ENCODE peak calls at places on chromosomes 16 and 17, in eight cellular contexts. C is cardiac fibroblast, H is coronary artery, R is A549, D is upper lobe of right lung, O is GM23338, X is kidney, Y is transverse colon. G is an unnamed sample.

GRCh38 chr17:82679586-82680465 is 18.7 kb downstream of the RAB40B start:
- DNase-seq in C (no peak), H (no peak), R (no peak), D (no peak), O (peak), X (peak), Y (peak), G (no peak)

GRCh38 chr17:40707720-40708119 is 4.2 kb upstream of the KRT24 start:
- DNase-seq in C (peak), H (peak), R (peak), D (peak), O (no peak), X (peak), Y (no peak), G (no peak)

GRCh38 chr17:9575381-9576072 is at the start of gene STX8:
- DNase-seq in C (peak), H (peak), R (peak), D (peak), O (peak), X (peak), Y (peak), G (peak)

GRCh38 chr16:69273009-69273408 is 38.1 kb upstream of the VPS4A start:
- DNase-seq in C (peak), H (no peak), R (no peak), D (no peak), O (no peak), X (no peak), Y (no peak), G (peak)

GRCh38 chr17:67625971-67626370 is 91.8 kb upstream of the NOL11 start:
- DNase-seq in C (no peak), H (no peak), R (no peak), D (no peak), O (no peak), X (no peak), Y (no peak), G (no peak)

GRCh38 chr16:25585526-25585925 is 106.2 kb upstream of the HS3ST4 start:
- DNase-seq in C (no peak), H (no peak), R (no peak), D (no peak), O (no peak), X (no peak), Y (no peak), G (no peak)

GRCh38 chr17:50155115-50155819 is 4.8 kb upstream of the PPP1R9B start:
- DNase-seq in C (peak), H (no peak), R (no peak), D (no peak), O (no peak), X (peak), Y (no peak), G (peak)

GRCh38 chr17:72580321-72581127 is 459.7 kb downstream of the SOX9 start:
- DNase-seq in C (no peak), H (no peak), R (peak), D (no peak), O (no peak), X (no peak), Y (peak), G (no peak)

GRCh38 chr16:49854227-49855203 is 1.4 kb downstream of the ZNF423 start:
- DNase-seq in C (peak), H (no peak), R (no peak), D (peak), O (peak), X (peak), Y (peak), G (no peak)

GRCh38 chr16:750454-750853 is 9.7 kb upstream of the CIAO3 start:
- DNase-seq in C (no peak), H (no peak), R (no peak), D (no peak), O (no peak), X (no peak), Y (no peak), G (no peak)

GRCh38 chr17:31510273-31511175 is 119.0 kb downstream of the RAB11FIP4 start:
- DNase-seq in C (no peak), H (no peak), R (no peak), D (no peak), O (no peak), X (no peak), Y (no peak), G (no peak)

GRCh38 chr16:23072084-23072599 is 77.1 kb downstream of the USP31 start:
- DNase-seq in C (peak), H (no peak), R (peak), D (peak), O (no peak), X (peak), Y (peak), G (peak)

GRCh38 chr17:74566132-74566753 is 1.1 kb downstream of the CD300H start:
- DNase-seq in C (peak), H (no peak), R (peak), D (no peak), O (peak), X (peak), Y (peak), G (peak)

GRCh38 chr16:4847774-4848587 is 700 bp downstream of the UBN1 start:
- DNase-seq in C (peak), H (peak), R (peak), D (peak), O (peak), X (no peak), Y (peak), G (peak)

GRCh38 chr16:30022887-30023286 is at the start of gene C16orf92:
- DNase-seq in C (no peak), H (no peak), R (no peak), D (no peak), O (no peak), X (no peak), Y (no peak), G (no peak)

GRCh38 chr17:35051183-35051578 is 12.3 kb downstream of the RFFL start:
- DNase-seq in C (no peak), H (no peak), R (no peak), D (no peak), O (no peak), X (no peak), Y (peak), G (no peak)

GRCh38 chr17:35053204-35053603 is 10.3 kb downstream of the RFFL start:
- DNase-seq in C (no peak), H (no peak), R (no peak), D (no peak), O (no peak), X (no peak), Y (no peak), G (no peak)

GRCh38 chr17:35051579-35052239 is 11.8 kb downstream of the RFFL start:
- DNase-seq in C (no peak), H (no peak), R (no peak), D (no peak), O (no peak), X (no peak), Y (no peak), G (peak)

GRCh38 chr17:35052780-35053179 is 10.7 kb downstream of the RFFL start:
- DNase-seq in C (no peak), H (no peak), R (no peak), D (no peak), O (no peak), X (no peak), Y (no peak), G (no peak)

GRCh38 chr17:35052240-35052608 is 11.3 kb downstream of the RFFL start:
- DNase-seq in C (no peak), H (no peak), R (no peak), D (no peak), O (no peak), X (no peak), Y (no peak), G (peak)
- H3K4me3 ChIP-seq in C (no peak), H (no peak), R (no peak), D (no peak), O (no peak), X (no peak), Y (no peak), G (no peak)

DNA sequence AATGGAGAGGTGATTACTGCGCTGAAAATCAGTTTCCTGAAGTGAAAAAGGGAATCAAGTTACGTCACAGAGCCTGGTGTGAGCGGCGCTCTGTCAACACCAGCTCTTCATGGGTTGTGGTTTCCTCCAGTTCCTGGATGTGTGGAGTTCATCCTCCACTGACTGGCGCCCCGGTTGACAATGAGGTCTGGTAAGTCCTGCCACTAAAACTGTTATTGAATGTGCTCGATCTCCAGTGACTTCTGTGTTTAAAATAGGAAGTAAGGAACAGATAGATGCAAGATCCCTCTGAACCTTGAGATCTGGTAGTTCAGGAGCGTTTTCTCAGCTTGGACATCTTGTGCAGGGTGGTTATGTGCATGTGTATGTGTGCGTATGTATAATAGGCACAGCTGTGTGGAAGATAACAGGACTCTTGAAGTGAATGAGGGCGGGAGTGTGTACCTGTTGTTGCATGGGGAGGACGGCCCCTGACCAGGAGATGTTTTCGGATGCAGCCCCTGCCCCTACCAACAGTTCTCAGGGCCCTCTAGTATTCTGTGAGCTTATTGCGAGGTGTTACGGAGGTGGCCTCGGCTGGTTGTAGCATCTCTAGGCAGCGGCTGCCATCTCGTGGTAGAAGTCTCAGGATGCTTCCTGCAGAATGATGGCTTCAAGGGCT is 22.0 kb upstream of the GOT2 start:
- DNase-seq in C (peak), H (no peak), R (peak), D (no peak), O (peak), X (peak), Y (peak), G (peak)
- TF ChIP-seq CTCF in C (peak), H (no peak), R (peak), D (peak), O (peak), X (peak), Y (peak), G (peak)

DNA sequence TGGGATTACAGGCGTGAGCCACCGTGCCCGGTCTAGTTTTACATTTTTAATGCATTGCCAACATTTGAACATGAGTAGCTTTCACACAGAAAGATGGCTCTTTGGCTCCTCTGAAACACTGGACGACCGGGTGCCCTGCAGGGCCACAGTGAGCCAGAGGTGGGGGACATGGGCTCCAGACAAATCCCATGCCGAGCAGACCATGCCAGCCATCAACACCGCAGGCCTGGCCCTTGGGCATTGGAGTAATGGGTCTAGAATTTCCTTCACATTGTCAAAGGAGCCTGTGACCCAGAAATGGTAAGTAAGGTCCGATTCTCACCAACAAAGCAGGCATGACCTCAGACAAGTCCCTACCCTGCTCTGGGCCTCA is 21.4 kb upstream of the MPRIP start:
- DNase-seq in C (no peak), H (no peak), R (no peak), D (peak), O (no peak), X (peak), Y (no peak), G (no peak)
- H3K4me3 ChIP-seq in C (no peak), H (peak), R (no peak), D (no peak), O (no peak), X (no peak), Y (no peak), G (no peak)

DNA sequence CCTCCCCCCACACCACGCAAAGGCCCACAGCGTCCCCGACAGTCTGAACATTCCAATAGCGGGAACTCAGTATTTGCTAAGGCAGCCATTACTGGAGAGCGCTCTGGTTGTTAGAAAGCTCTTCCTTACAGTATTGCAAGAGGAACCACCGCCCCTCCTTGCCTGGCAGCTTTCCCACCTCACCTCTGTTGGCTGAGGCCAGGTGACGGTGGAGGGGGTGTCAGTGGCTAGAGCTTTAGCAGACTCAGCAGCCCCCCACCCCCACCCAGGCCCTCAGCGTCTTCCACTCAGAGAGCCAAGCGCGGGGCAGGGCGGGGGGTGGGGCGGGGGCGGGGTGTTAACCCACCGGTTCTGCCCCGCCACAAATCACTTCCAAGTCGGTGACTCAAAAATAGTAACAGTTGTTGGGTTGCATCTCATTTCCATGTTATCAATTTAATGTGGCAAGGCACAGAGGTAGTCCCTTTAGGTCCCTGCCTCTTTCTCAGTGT is 2.3 kb upstream of the PLEKHH3 start:
- DNase-seq in C (peak), H (no peak), R (peak), D (peak), O (peak), X (peak), Y (peak), G (peak)
- TF ChIP-seq CTCF in C (no peak), H (no peak), R (no peak), D (no peak), O (peak), X (peak), Y (no peak), G (peak)

GRCh38 chr17:42853004-42853403 is 2.0 kb downstream of the AOC3 start:
- DNase-seq in C (no peak), H (peak), R (no peak), D (peak), O (no peak), X (peak), Y (no peak), G (no peak)

GRCh38 chr17:42849031-42849430 is 2.0 kb upstream of the AOC3 start:
- DNase-seq in C (no peak), H (peak), R (no peak), D (no peak), O (no peak), X (no peak), Y (no peak), G (no peak)

GRCh38 chr17:42852351-42852750 is 1.4 kb downstream of the AOC3 start:
- DNase-seq in C (no peak), H (peak), R (no peak), D (peak), O (no peak), X (no peak), Y (no peak), G (no peak)

GRCh38 chr17:42849451-42850157 is 1.4 kb upstream of the AOC3 start:
- DNase-seq in C (no peak), H (peak), R (no peak), D (no peak), O (no peak), X (peak), Y (no peak), G (peak)

DNA sequence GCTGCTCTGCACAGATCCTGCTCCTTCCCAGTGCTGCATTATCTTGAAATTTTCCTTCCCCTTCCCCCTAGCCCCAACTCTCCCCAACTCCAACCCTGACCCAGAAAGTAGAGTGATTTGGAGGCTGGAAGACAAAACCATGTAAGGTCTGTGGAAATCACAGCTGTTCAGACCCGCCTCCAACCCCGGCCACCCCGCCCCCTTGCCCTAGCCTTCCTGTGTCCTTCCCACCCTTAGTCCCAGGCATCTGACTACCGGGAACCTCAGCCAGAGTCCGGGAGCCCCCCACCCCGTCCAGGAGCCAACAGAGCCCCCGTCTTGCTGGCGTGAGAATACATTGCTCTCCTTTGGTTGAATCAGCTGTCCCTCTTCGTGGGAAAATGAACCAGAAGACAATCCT is at the start of gene AOC3:
- DNase-seq in C (peak), H (peak), R (no peak), D (no peak), O (peak), X (peak), Y (peak), G (no peak)
- H3K4me3 ChIP-seq in C (no peak), H (peak), R (no peak), D (peak), O (no peak), X (peak), Y (peak), G (no peak)

DNA sequence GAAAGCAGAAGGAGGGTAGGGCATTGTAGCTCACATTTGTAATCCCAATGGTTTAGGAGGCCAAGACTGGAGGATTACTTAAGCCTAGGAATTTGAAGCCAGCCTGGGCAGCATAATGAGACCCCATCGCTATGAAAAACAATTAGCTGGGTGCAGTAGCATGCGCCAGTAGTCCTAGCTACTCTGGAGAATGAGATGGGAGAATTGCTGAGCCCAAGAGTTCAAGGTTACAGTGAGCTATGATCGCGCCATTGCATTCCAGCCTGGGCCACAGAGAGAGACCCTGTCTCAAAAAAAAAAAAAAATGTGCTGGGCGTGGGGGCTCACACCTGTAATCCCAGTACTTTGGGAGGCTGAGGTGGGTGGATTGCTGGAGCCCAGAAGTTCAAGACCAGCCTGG is 5.0 kb downstream of the ATF7IP2 start:
- DNase-seq in C (no peak), H (no peak), R (no peak), D (no peak), O (no peak), X (no peak), Y (no peak), G (no peak)
- TF ChIP-seq CTCF in C (no peak), H (no peak), R (no peak), D (no peak), O (no peak), X (no peak), Y (no peak), G (no peak)

GRCh38 chr16:87390641-87391323 is 1.4 kb upstream of the MAP1LC3B start:
- DNase-seq in C (no peak), H (peak), R (no peak), D (no peak), O (no peak), X (no peak), Y (no peak), G (no peak)
- H3K4me3 ChIP-seq in C (no peak), H (no peak), R (peak), D (peak), O (peak), X (peak), Y (no peak), G (peak)

GRCh38 chr16:28136751-28137434 is 73.4 kb upstream of the GSG1L start:
- DNase-seq in C (peak), H (no peak), R (no peak), D (no peak), O (no peak), X (no peak), Y (no peak), G (no peak)
- TF ChIP-seq CTCF in C (no peak), H (no peak), R (no peak), D (no peak), O (peak), X (no peak), Y (no peak), G (no peak)

GRCh38 chr17:39688945-39689344 is 1.1 kb upstream of the PGAP3 start:
- DNase-seq in C (no peak), H (no peak), R (no peak), D (no peak), O (peak), X (peak), Y (no peak), G (no peak)
- H3K4me3 ChIP-seq in C (peak), H (peak), R (peak), D (no peak), O (peak), X (peak), Y (no peak), G (peak)

GRCh38 chr17:6574689-6575595 is 18.6 kb upstream of the PITPNM3 start:
- DNase-seq in C (peak), H (no peak), R (no peak), D (peak), O (no peak), X (peak), Y (peak), G (peak)
- TF ChIP-seq CTCF in C (peak), H (no peak), R (no peak), D (peak), O (peak), X (peak), Y (no peak), G (peak)

G was measured in AG10803.